ENCODE peak calls at places on chromosomes 1 and 21, in four cellular contexts. N, E, R and P are unnamed samples.

GRCh38 chr1:161139765-161140164 is 7.3 kb upstream of the DEDD start:
- DNase-seq in N (no peak), E (no peak), R (no peak), P (no peak)

GRCh38 chr1:223403184-223403815 is 10.1 kb downstream of the CCDC185 start:
- DNase-seq in N (no peak), E (no peak), R (no peak), P (no peak)

GRCh38 chr1:209435654-209436566 is 147.6 kb upstream of the CAMK1G start:
- DNase-seq in N (peak), E (peak), R (peak), P (peak)

GRCh38 chr1:86823821-86824500 is 90.0 kb downstream of the SELENOF start:
- DNase-seq in N (no peak), E (no peak), R (no peak), P (no peak)

GRCh38 chr21:44531606-44532128 is 8.3 kb downstream of the KRTAP10-1 start:
- DNase-seq in N (peak), E (no peak), R (peak), P (peak)

GRCh38 chr21:18725653-18726052 is 322.1 kb upstream of the TMPRSS15 start:
- DNase-seq in N (no peak), E (no peak), R (no peak), P (no peak)

GRCh38 chr1:92882817-92883216 is 51.0 kb downstream of the RPL5 start:
- DNase-seq in N (peak), E (no peak), R (no peak), P (no peak)

GRCh38 chr1:109824349-109825115 is 60.8 kb upstream of the EPS8L3 start:
- DNase-seq in N (no peak), E (no peak), R (no peak), P (no peak)

GRCh38 chr1:167687919-167688519 is 33.8 kb upstream of the MPZL1 start:
- DNase-seq in N (peak), E (peak), R (peak), P (peak)

GRCh38 chr1:113783254-113784103 is 24.2 kb upstream of the PHTF1 start:
- DNase-seq in N (peak), E (no peak), R (no peak), P (no peak)

GRCh38 chr1:10962483-10962882 is 50.0 kb upstream of the TARDBP start:
- DNase-seq in N (peak), E (no peak), R (peak), P (no peak)

GRCh38 chr1:52567943-52568342 is 15.1 kb upstream of the TUT4 start:
- DNase-seq in N (no peak), E (no peak), R (no peak), P (no peak)

GRCh38 chr1:9294910-9295636 is 2.4 kb downstream of the SPSB1 start:
- DNase-seq in N (no peak), E (no peak), R (no peak), P (no peak)

GRCh38 chr1:228974296-228974695 is 239.0 kb downstream of the RHOU start:
- DNase-seq in N (no peak), E (no peak), R (no peak), P (no peak)

GRCh38 chr1:980137-980571 is 1.7 kb downstream of the PERM1 start:
- DNase-seq in N (no peak), E (no peak), R (peak), P (no peak)

GRCh38 chr1:90139837-90140236 is 144.9 kb downstream of the ZNF326 start:
- DNase-seq in N (no peak), E (no peak), R (no peak), P (no peak)

GRCh38 chr1:227793948-227794812 is 21.3 kb upstream of the PRSS38 start:
- DNase-seq in N (no peak), E (peak), R (peak), P (no peak)

GRCh38 chr1:31637915-31638673 is 6.6 kb downstream of the PEF1 start:
- DNase-seq in N (no peak), E (no peak), R (no peak), P (no peak)

GRCh38 chr1:209368864-209369598 is 214.5 kb upstream of the CAMK1G start:
- DNase-seq in N (no peak), E (no peak), R (no peak), P (no peak)

GRCh38 chr1:167237000-167237399 is 16.3 kb downstream of the POU2F1 start:
- DNase-seq in N (no peak), E (no peak), R (no peak), P (no peak)

GRCh38 chr1:30847358-30847972 is 61.1 kb downstream of the SDC3 start:
- DNase-seq in N (peak), E (peak), R (peak), P (peak)

GRCh38 chr1:7953850-7954609 is 7.5 kb upstream of the PARK7 start:
- DNase-seq in N (peak), E (peak), R (peak), P (peak)

GRCh38 chr1:244436336-244437102 is 15.2 kb downstream of the ADSS2 start:
- DNase-seq in N (no peak), E (no peak), R (no peak), P (no peak)

GRCh38 chr1:244437108-244437507 is 14.6 kb downstream of the ADSS2 start:
- DNase-seq in N (no peak), E (no peak), R (no peak), P (no peak)

GRCh38 chr1:244442850-244443249 is 8.9 kb downstream of the ADSS2 start:
- DNase-seq in N (no peak), E (no peak), R (no peak), P (no peak)

GRCh38 chr1:244435562-244436205 is 16.0 kb downstream of the ADSS2 start:
- DNase-seq in N (no peak), E (no peak), R (no peak), P (no peak)

DNA sequence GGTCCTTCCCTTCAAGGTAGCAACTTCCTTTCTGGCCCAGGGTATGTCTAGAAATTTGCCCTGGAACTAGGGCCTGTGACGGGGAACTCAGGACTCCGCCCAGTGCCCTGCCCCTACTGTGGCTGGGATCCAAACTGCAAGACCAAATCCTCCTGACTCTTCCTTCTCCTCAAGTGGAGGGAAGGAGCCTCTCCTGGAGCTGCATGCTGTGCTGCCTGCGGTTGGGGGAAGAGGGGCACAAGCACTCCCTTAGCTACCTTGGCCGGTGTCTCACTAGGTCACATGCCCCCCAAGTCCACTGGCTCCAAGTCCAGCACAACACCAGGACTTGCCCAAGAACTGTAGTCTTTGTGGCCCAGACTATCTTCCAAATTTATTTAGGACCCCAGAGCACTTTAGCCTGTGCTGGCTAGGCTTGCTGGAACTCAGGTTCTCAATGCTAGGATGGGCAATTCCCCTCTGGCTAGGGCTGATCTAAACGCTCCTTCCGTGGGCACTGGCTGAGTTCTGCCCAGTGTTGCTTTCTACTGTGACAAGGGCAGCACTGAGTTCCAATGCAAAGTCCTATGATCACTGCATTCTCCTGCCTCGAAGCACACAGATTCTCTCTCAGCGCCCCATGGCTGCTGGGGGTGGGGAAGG is 12.2 kb downstream of the ADSS2 start:
- DNase-seq in N (no peak), E (no peak), R (no peak), P (no peak)
- TF ChIP-seq POLR2A in N (no peak), E (peak), R (no peak), P (no peak)

DNA sequence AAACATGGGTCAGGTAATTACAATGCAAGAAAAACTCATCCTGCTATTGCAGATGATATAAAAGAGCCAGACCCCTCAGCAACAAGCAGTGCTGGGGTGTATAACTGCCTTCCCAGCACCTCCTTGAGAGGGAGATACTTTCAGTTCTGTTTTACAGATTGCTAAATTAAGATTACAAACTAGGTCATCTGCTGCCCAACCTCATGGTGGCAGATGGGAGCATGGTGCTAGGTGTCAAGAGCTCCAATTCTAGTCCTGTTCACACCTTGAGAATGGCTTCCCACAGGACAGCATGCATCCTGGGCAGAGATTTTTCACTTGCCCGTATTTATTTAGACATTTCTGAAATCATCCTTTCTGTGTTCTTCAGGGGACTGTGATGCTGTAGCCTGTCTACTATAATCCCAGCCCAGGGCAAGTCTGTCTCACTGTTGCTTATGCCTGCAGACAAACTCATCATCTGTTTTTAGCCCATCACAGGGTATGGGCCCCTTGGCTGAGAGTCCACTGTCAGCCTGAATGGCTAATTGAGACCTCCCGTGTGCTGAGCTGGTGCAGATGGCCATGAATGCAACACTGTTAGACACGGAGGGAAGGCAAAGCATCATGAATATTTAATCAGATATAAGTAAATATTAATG is 40.2 kb upstream of the PBX1 start:
- DNase-seq in N (no peak), E (no peak), R (no peak), P (no peak)
- TF ChIP-seq CTCF in N (no peak), E (no peak), R (no peak), P (no peak)

GRCh38 chr1:173411835-173412742 is 65.0 kb upstream of the PRDX6 start:
- DNase-seq in N (peak), E (no peak), R (peak), P (no peak)

GRCh38 chr1:173409613-173410012 is 67.5 kb upstream of the PRDX6 start:
- DNase-seq in N (peak), E (no peak), R (peak), P (peak)

GRCh38 chr1:173408886-173409285 is 68.2 kb upstream of the PRDX6 start:
- DNase-seq in N (no peak), E (no peak), R (no peak), P (no peak)

GRCh38 chr1:173410133-173410793 is 66.9 kb upstream of the PRDX6 start:
- DNase-seq in N (no peak), E (no peak), R (no peak), P (no peak)

GRCh38 chr1:173410794-173411236 is 66.3 kb upstream of the PRDX6 start:
- DNase-seq in N (peak), E (no peak), R (no peak), P (no peak)
- TF ChIP-seq POLR2A in N (no peak), E (no peak), R (no peak), P (no peak)

GRCh38 chr1:16367258-16367967 is 371 bp downstream of the SZRD1 start:
- DNase-seq in N (peak), E (peak), R (peak), P (peak)
- TF ChIP-seq CTCF in N (no peak), E (no peak), R (peak), P (no peak)

GRCh38 chr21:42062543-42063022 is 8.5 kb upstream of the UMODL1 start:
- DNase-seq in N (peak), E (no peak), R (no peak), P (no peak)
- TF ChIP-seq POLR2A in N (no peak), E (no peak), R (no peak), P (no peak)

GRCh38 chr1:182198006-182198605 is 136.6 kb upstream of the ZNF648 start:
- DNase-seq in N (no peak), E (no peak), R (no peak), P (no peak)
- TF ChIP-seq CTCF in N (peak), E (peak), R (no peak), P (no peak)